ENCODE peak calls at places on chromosomes 3 and 15, in eight cellular contexts. Y is MCF 10A; S is midbrain; K is RPMI7951; Q is heart left ventricle; Z is H4; B is activated CD4-positive, alpha-beta T cell treated with anti-CD3 and anti-CD28 coated beads, Interleukin-2, amount 50 U/mL, for 24 hours; L is anterior cingulate cortex. T is an unnamed sample.

GRCh38 chr3:59605318-59605717 is 555.5 kb upstream of the CFAP20DC start:
- DNase-seq in Y (no peak), S (no peak), K (no peak), Q (no peak), Z (no peak), B (no peak), L (no peak), T (no peak)

GRCh38 chr3:129974451-129975331 is at the start of gene TRH:
- DNase-seq in Y (no peak), S (no peak), K (no peak), Q (no peak), Z (no peak), B (no peak), L (no peak), T (no peak)

GRCh38 chr3:153599685-153600084 is 437.7 kb downstream of the RAP2B start:
- DNase-seq in Y (peak; percentile 84), S (no peak), K (peak; percentile 80), Q (no peak), Z (peak; percentile 93), B (no peak), L (no peak), T (no peak)

GRCh38 chr3:49183873-49184272 is 12.5 kb downstream of the KLHDC8B start:
- DNase-seq in Y (no peak), S (no peak), K (no peak), Q (no peak), Z (no peak), B (no peak), L (no peak), T (no peak)

GRCh38 chr15:73800662-73801345 is 47.7 kb upstream of the INSYN1 start:
- DNase-seq in Y (peak; percentile 58), S (peak; percentile 81), K (peak; percentile 87), Q (peak; percentile 83), Z (peak; percentile 82), B (no peak), L (peak; percentile 55), T (no peak)

GRCh38 chr3:46490338-46491084 is 7.3 kb upstream of the RTP3 start:
- DNase-seq in Y (peak; percentile 39), S (no peak), K (peak; percentile 58), Q (no peak), Z (no peak), B (no peak), L (no peak), T (no peak)

GRCh38 chr3:60633644-60634043 is 617.6 kb downstream of the FHIT start:
- DNase-seq in Y (no peak), S (no peak), K (no peak), Q (no peak), Z (peak; percentile 2), B (no peak), L (no peak), T (no peak)

GRCh38 chr3:16884084-16884747 is 539 bp upstream of the PLCL2 start:
- DNase-seq in Y (no peak), S (no peak), K (no peak), Q (peak; percentile 90), Z (no peak), B (peak; percentile 52), L (no peak), T (peak; percentile 89)

GRCh38 chr3:56890448-56891083 is 88.8 kb upstream of the ARHGEF3 start:
- DNase-seq in Y (no peak), S (no peak), K (peak; percentile 14), Q (no peak), Z (no peak), B (no peak), L (no peak), T (no peak)

GRCh38 chr3:160540546-160540945 is 24.8 kb downstream of the KPNA4 start:
- DNase-seq in Y (no peak), S (no peak), K (no peak), Q (no peak), Z (no peak), B (no peak), L (no peak), T (no peak)

GRCh38 chr3:74603292-74603691 is 11.2 kb downstream of the CNTN3 start:
- DNase-seq in Y (no peak), S (no peak), K (no peak), Q (no peak), Z (no peak), B (no peak), L (no peak), T (no peak)

GRCh38 chr3:194971965-194972364 is 286.3 kb downstream of the FAM43A start:
- DNase-seq in Y (no peak), S (no peak), K (no peak), Q (no peak), Z (no peak), B (no peak), L (no peak), T (no peak)

GRCh38 chr15:31325432-31325975 is 1.1 kb upstream of the KLF13 start:
- DNase-seq in Y (no peak), S (peak; percentile 78), K (no peak), Q (peak; percentile 91), Z (no peak), B (peak; percentile 15), L (peak; percentile 75), T (peak; percentile 61)

GRCh38 chr15:52076889-52077781 is 35.4 kb downstream of the BCL2L10 start:
- DNase-seq in Y (peak; percentile 96), S (no peak), K (peak; percentile 85), Q (no peak), Z (no peak), B (no peak), L (no peak), T (no peak)

GRCh38 chr3:184725176-184725575 is 13.3 kb upstream of the MAGEF1 start:
- DNase-seq in Y (no peak), S (no peak), K (no peak), Q (no peak), Z (no peak), B (no peak), L (no peak), T (no peak)

GRCh38 chr3:13217736-13218540 is 144.7 kb upstream of the IQSEC1 start:
- DNase-seq in Y (peak; percentile 68), S (no peak), K (peak; percentile 43), Q (no peak), Z (no peak), B (no peak), L (no peak), T (no peak)

GRCh38 chr3:71695000-71695482 is 30.2 kb downstream of the EIF4E3 start:
- DNase-seq in Y (no peak), S (peak; percentile 50), K (peak; percentile 15), Q (no peak), Z (no peak), B (no peak), L (no peak), T (no peak)

GRCh38 chr3:186287723-186288122 is 74.3 kb downstream of the DGKG start:
- DNase-seq in Y (peak; percentile 27), S (no peak), K (peak; percentile 47), Q (no peak), Z (no peak), B (no peak), L (no peak), T (no peak)

GRCh38 chr15:57385923-57386390 is 9.7 kb downstream of the CGNL1 start:
- DNase-seq in Y (no peak), S (no peak), K (no peak), Q (no peak), Z (no peak), B (no peak), L (no peak), T (no peak)

GRCh38 chr3:37050242-37050641 is 56.9 kb downstream of the MLH1 start:
- DNase-seq in Y (no peak), S (no peak), K (no peak), Q (no peak), Z (no peak), B (no peak), L (no peak), T (no peak)

GRCh38 chr3:127680790-127681189 is 8.0 kb downstream of the ABTB1 start:
- DNase-seq in Y (no peak), S (no peak), K (no peak), Q (peak; percentile 32), Z (no peak), B (no peak), L (no peak), T (no peak)

GRCh38 chr3:30578479-30578878 is 27.9 kb upstream of the TGFBR2 start:
- DNase-seq in Y (peak; percentile 89), S (no peak), K (peak; percentile 99), Q (peak; percentile 53), Z (peak; percentile 26), B (no peak), L (no peak), T (no peak)

GRCh38 chr3:122183521-122183892 is at the start of gene CASR:
- DNase-seq in Y (no peak), S (no peak), K (no peak), Q (no peak), Z (no peak), B (no peak), L (no peak), T (peak; percentile 11)

GRCh38 chr15:87777054-87777498 is 479.5 kb downstream of the NTRK3 start:
- DNase-seq in Y (peak; percentile 32), S (no peak), K (peak; percentile 97), Q (no peak), Z (peak; percentile 70), B (no peak), L (no peak), T (no peak)

GRCh38 chr3:23385327-23385726 is 182.2 kb downstream of the UBE2E2 start:
- DNase-seq in Y (no peak), S (no peak), K (no peak), Q (no peak), Z (no peak), B (no peak), L (no peak), T (no peak)

GRCh38 chr3:178629430-178630178 is 93.4 kb downstream of the KCNMB2 start:
- DNase-seq in Y (no peak), S (no peak), K (peak; percentile 14), Q (no peak), Z (no peak), B (no peak), L (no peak), T (no peak)

GRCh38 chr3:182258538-182259177 is 534.6 kb upstream of the ATP11B start:
- DNase-seq in Y (peak; percentile 55), S (peak; percentile 76), K (peak; percentile 9), Q (no peak), Z (peak; percentile 73), B (no peak), L (no peak), T (no peak)

GRCh38 chr3:128066111-128066510 is 13.9 kb downstream of the SEC61A1 start:
- DNase-seq in Y (no peak), S (no peak), K (no peak), Q (no peak), Z (no peak), B (no peak), L (no peak), T (no peak)

GRCh38 chr3:141394560-141394959 is 26.3 kb downstream of the ZBTB38 start:
- DNase-seq in Y (no peak), S (no peak), K (no peak), Q (no peak), Z (no peak), B (no peak), L (no peak), T (no peak)

GRCh38 chr3:139718415-139718814 is 40.6 kb upstream of the NMNAT3 start:
- DNase-seq in Y (peak; percentile 55), S (peak; percentile 29), K (peak; percentile 68), Q (no peak), Z (peak; percentile 56), B (no peak), L (no peak), T (no peak)

GRCh38 chr15:48975713-48976419 is 12.1 kb upstream of the SHC4 start:
- DNase-seq in Y (peak; percentile 74), S (peak; percentile 96), K (peak; percentile 85), Q (peak; percentile 91), Z (peak; percentile 50), B (peak; percentile 48), L (peak; percentile 83), T (peak; percentile 81)

GRCh38 chr3:168914662-168915061 is 748.9 kb downstream of the MECOM start:
- DNase-seq in Y (peak; percentile 8), S (no peak), K (no peak), Q (no peak), Z (no peak), B (no peak), L (no peak), T (no peak)

GRCh38 chr15:75573001-75573400 is 6.1 kb downstream of the PTPN9 start:
- DNase-seq in Y (no peak), S (no peak), K (no peak), Q (no peak), Z (no peak), B (no peak), L (no peak), T (no peak)

GRCh38 chr3:137770821-137771399 is 6.8 kb downstream of the SOX14 start:
- DNase-seq in Y (no peak), S (no peak), K (no peak), Q (no peak), Z (no peak), B (no peak), L (no peak), T (no peak)

T was measured in germinal center.